ENCODE peak calls at places on chromosomes 7 and 10, in eight cellular contexts. One of them, this sample, is unnamed.
A peak's percentile ranks its signal among the peaks of the same experiment; 100 is the strongest.

GRCh38 chr10:60399343-60399742 is 9.7 kb upstream of the ANK3 start:
- DNase-seq in Panc1: no peak
- DNase-seq in A549: no peak
- DNase-seq in HCT116: no peak
- DNase-seq in GM23338: peak; percentile 10
- DNase-seq in K562: no peak
- DNase-seq in SK-N-SH: no peak
- DNase-seq in GM12878: no peak
- DNase-seq in this sample: no peak

GRCh38 chr10:106711313-106711906 is 453.1 kb downstream of the SORCS1 start:
- DNase-seq in Panc1: peak; percentile 17
- DNase-seq in A549: peak; percentile 48
- DNase-seq in HCT116: peak; percentile 6
- DNase-seq in GM23338: peak; percentile 82
- DNase-seq in K562: peak; percentile 74
- DNase-seq in SK-N-SH: peak; percentile 46
- DNase-seq in GM12878: no peak
- DNase-seq in this sample: peak; percentile 45

GRCh38 chr10:29841724-29842649 is 207.2 kb upstream of the SVIL start:
- DNase-seq in Panc1: no peak
- DNase-seq in A549: peak; percentile 72
- DNase-seq in HCT116: no peak
- DNase-seq in GM23338: peak; percentile 56
- DNase-seq in K562: no peak
- DNase-seq in SK-N-SH: peak; percentile 77
- DNase-seq in GM12878: no peak
- DNase-seq in this sample: no peak

GRCh38 chr10:46216836-46217748 is 69.7 kb upstream of the ANTXRL start:
- DNase-seq in Panc1: no peak
- DNase-seq in A549: no peak
- DNase-seq in HCT116: no peak
- DNase-seq in GM23338: no peak
- DNase-seq in K562: peak; percentile 85
- DNase-seq in SK-N-SH: peak; percentile 12
- DNase-seq in GM12878: no peak
- DNase-seq in this sample: peak; percentile 74

GRCh38 chr10:31197886-31198285 is 121.1 kb upstream of the ZEB1 start:
- DNase-seq in Panc1: no peak
- DNase-seq in A549: no peak
- DNase-seq in HCT116: no peak
- DNase-seq in GM23338: no peak
- DNase-seq in K562: no peak
- DNase-seq in SK-N-SH: no peak
- DNase-seq in GM12878: no peak
- DNase-seq in this sample: no peak

GRCh38 chr10:31299119-31299518 is 19.9 kb upstream of the ZEB1 start:
- DNase-seq in Panc1: no peak
- DNase-seq in A549: no peak
- DNase-seq in HCT116: no peak
- DNase-seq in GM23338: no peak
- DNase-seq in K562: no peak
- DNase-seq in SK-N-SH: no peak
- DNase-seq in GM12878: no peak
- DNase-seq in this sample: no peak

GRCh38 chr7:130957722-130958360 is 223.8 kb upstream of the KLF14 start:
- DNase-seq in Panc1: no peak
- DNase-seq in A549: no peak
- DNase-seq in HCT116: no peak
- DNase-seq in GM23338: no peak
- DNase-seq in K562: no peak
- DNase-seq in SK-N-SH: no peak
- DNase-seq in GM12878: no peak
- DNase-seq in this sample: no peak

GRCh38 chr7:102426268-102427031 is 6.9 kb upstream of the ORAI2 start:
- DNase-seq in Panc1: no peak
- DNase-seq in A549: no peak
- DNase-seq in HCT116: no peak
- DNase-seq in GM23338: no peak
- DNase-seq in K562: no peak
- DNase-seq in SK-N-SH: no peak
- DNase-seq in GM12878: peak; percentile 89
- DNase-seq in this sample: peak; percentile 86

GRCh38 chr10:6987536-6987945 is 407.5 kb upstream of the PRKCQ start:
- DNase-seq in Panc1: no peak
- DNase-seq in A549: no peak
- DNase-seq in HCT116: no peak
- DNase-seq in GM23338: no peak
- DNase-seq in K562: no peak
- DNase-seq in SK-N-SH: no peak
- DNase-seq in GM12878: no peak
- DNase-seq in this sample: no peak

GRCh38 chr7:87574630-87575029 is 26.1 kb downstream of the ABCB1 start:
- DNase-seq in Panc1: no peak
- DNase-seq in A549: no peak
- DNase-seq in HCT116: peak; percentile 27
- DNase-seq in GM23338: no peak
- DNase-seq in K562: no peak
- DNase-seq in SK-N-SH: no peak
- DNase-seq in GM12878: no peak
- DNase-seq in this sample: no peak

DNA sequence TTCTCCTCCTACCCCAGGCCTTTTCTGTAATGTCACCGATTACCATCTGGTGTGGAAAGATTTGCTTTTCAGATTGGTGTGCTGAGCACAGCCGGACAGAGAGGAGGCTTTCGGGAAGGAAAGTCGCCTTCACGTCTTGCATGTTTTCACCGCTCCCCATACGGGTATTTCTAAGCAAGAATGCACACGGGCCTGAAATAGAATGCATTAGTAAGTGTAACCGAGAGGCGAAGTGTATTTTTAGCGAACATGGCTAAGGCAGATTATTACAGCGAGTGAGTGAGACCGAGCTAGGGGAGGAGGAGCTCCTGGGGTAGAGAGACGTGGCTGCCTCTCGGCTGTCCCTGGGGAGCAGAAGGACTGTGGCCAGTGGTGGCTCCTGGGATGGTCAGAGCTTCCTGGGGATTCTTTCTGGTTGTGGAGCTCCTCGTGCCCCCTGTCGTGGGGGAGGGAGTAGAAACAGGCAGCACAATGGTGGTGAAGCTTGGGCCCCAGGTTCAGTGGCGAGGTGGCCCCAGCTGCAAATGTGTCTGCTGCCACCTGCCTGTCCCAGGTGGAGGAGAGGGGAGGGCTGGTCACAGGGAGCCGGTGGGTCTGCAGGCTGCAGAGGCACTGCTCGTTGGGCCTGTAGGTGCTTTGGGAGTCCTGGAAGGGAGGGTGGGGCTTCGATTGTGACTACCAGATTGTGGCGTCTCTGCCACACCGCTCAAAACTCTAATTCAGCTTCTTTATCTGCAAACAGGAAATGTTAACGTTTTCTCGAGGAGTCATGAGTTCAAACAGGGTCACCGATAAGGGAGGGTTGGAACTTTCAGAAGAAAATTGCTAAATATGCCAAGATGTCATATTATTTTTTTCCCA is 135.8 kb downstream of the CAMK1D start:
- DNase-seq in Panc1: no peak
- DNase-seq in A549: peak; percentile 13
- DNase-seq in HCT116: no peak
- DNase-seq in GM23338: peak; percentile 41
- DNase-seq in K562: no peak
- DNase-seq in SK-N-SH: no peak
- DNase-seq in GM12878: peak; percentile 76
- DNase-seq in this sample: no peak
- TF ChIP-seq CTCF in Panc1: no peak
- TF ChIP-seq CTCF in A549: no peak
- TF ChIP-seq CTCF in HCT116: no peak
- TF ChIP-seq CTCF in GM23338: peak; percentile 66
- TF ChIP-seq CTCF in K562: no peak
- TF ChIP-seq CTCF in SK-N-SH: no peak
- TF ChIP-seq CTCF in GM12878: peak; percentile 56
- TF ChIP-seq CTCF in this sample: no peak

DNA sequence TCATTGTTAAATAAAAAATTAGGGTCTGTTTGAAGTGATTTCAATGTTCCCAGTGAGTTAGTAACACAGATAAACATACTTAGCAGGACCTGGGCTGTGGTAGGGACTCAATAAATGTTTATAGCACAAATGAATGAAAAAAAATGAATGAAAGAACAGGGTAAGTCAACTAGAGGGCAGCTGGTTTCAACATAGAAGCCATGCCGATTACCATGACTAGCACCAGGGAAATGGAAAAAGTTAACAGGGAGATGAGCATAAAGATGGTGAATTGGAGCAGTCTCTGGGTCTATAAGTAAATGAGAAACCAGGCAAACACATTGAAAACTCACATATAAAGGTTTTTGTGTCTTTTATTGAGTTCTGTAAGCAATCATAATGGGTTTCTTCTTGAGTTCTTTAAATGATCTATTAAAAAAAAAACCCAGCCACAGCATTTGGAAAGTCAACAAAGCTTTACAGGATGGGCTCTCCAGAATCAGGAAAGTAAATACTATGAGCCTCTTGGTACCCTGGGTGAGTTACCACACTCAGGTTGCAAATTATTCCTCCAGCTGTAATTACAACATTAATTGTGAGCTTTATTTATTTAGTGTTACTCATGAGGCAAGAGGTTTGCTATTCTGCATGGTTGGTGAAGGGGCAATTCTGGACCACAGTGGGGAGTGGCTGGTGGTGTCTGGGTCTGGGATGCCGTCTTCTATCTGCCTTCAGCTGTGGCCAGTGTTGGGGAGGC is 46.1 kb upstream of the MTPN start:
- DNase-seq in Panc1: no peak
- DNase-seq in A549: no peak
- DNase-seq in HCT116: no peak
- DNase-seq in GM23338: no peak
- DNase-seq in K562: no peak
- DNase-seq in SK-N-SH: no peak
- DNase-seq in GM12878: no peak
- DNase-seq in this sample: no peak
- H3K27ac ChIP-seq in Panc1: no peak overlapping the region
- H3K27ac ChIP-seq in A549: no peak overlapping the region
- H3K27ac ChIP-seq in HCT116: no peak overlapping the region
- H3K27ac ChIP-seq in GM23338: no peak overlapping the region
- H3K27ac ChIP-seq in K562: no peak overlapping the region
- H3K27ac ChIP-seq in SK-N-SH: no peak overlapping the region
- H3K27ac ChIP-seq in GM12878: no peak overlapping the region
- H3K27ac ChIP-seq in this sample: no peak overlapping the region

DNA sequence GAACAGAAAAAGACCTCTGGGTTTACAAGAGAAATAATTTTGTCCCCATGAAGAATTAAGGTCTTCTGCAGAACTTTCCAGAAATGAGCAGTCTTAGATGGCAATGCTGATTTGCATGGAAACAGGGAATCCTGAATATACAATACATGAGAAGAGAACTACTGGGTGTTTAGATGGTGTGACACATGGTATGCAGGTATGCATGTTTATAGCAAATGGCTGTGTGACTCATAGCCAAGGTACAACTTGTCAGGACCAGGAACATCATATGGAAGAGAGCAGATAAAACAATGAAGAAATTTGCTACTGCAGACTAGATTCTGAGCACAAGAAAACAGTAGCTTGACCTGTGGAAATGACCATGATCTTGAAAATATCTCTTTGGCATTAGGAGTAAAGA is 907.8 kb downstream of the GATA3 start:
- DNase-seq in Panc1: no peak
- DNase-seq in A549: no peak
- DNase-seq in HCT116: no peak
- DNase-seq in GM23338: no peak
- DNase-seq in K562: no peak
- DNase-seq in SK-N-SH: no peak
- DNase-seq in GM12878: no peak
- DNase-seq in this sample: no peak
- TF ChIP-seq REST in Panc1: no peak
- TF ChIP-seq REST in A549: no peak
- TF ChIP-seq REST in HCT116: no peak
- TF ChIP-seq REST in GM23338: no peak
- TF ChIP-seq REST in K562: no peak
- TF ChIP-seq REST in SK-N-SH: no peak
- TF ChIP-seq REST in GM12878: no peak
- TF ChIP-seq REST in this sample: no peak

GRCh38 chr10:28139138-28139537 is 140.3 kb upstream of the ODAD2 start:
- DNase-seq in Panc1: no peak
- DNase-seq in A549: no peak
- DNase-seq in HCT116: peak; percentile 79
- DNase-seq in GM23338: no peak
- DNase-seq in K562: no peak
- DNase-seq in SK-N-SH: no peak
- DNase-seq in GM12878: no peak
- DNase-seq in this sample: no peak

GRCh38 chr10:28137907-28138880 is 139.3 kb upstream of the ODAD2 start:
- DNase-seq in Panc1: no peak
- DNase-seq in A549: no peak
- DNase-seq in HCT116: peak; percentile 81
- DNase-seq in GM23338: no peak
- DNase-seq in K562: no peak
- DNase-seq in SK-N-SH: no peak
- DNase-seq in GM12878: no peak
- DNase-seq in this sample: no peak

GRCh38 chr10:28130267-28130666 is 131.4 kb upstream of the ODAD2 start:
- DNase-seq in Panc1: no peak
- DNase-seq in A549: no peak
- DNase-seq in HCT116: no peak
- DNase-seq in GM23338: no peak
- DNase-seq in K562: no peak
- DNase-seq in SK-N-SH: no peak
- DNase-seq in GM12878: no peak
- DNase-seq in this sample: no peak

GRCh38 chr10:28135258-28135657 is 136.4 kb upstream of the ODAD2 start:
- DNase-seq in Panc1: no peak
- DNase-seq in A549: no peak
- DNase-seq in HCT116: no peak
- DNase-seq in GM23338: no peak
- DNase-seq in K562: no peak
- DNase-seq in SK-N-SH: no peak
- DNase-seq in GM12878: no peak
- DNase-seq in this sample: no peak
- TF ChIP-seq CTCF in Panc1: no peak
- TF ChIP-seq CTCF in A549: no peak
- TF ChIP-seq CTCF in HCT116: no peak
- TF ChIP-seq CTCF in GM23338: no peak
- TF ChIP-seq CTCF in K562: no peak
- TF ChIP-seq CTCF in SK-N-SH: no peak
- TF ChIP-seq CTCF in GM12878: no peak
- TF ChIP-seq CTCF in this sample: no peak

GRCh38 chr10:121751191-121751760 is 153.0 kb upstream of the FGFR2 start:
- DNase-seq in Panc1: no peak
- DNase-seq in A549: no peak
- DNase-seq in HCT116: no peak
- DNase-seq in GM23338: no peak
- DNase-seq in K562: no peak
- DNase-seq in SK-N-SH: no peak
- DNase-seq in GM12878: no peak
- DNase-seq in this sample: no peak

GRCh38 chr10:121754667-121755066 is 156.4 kb upstream of the FGFR2 start:
- DNase-seq in Panc1: no peak
- DNase-seq in A549: no peak
- DNase-seq in HCT116: no peak
- DNase-seq in GM23338: no peak
- DNase-seq in K562: no peak
- DNase-seq in SK-N-SH: no peak
- DNase-seq in GM12878: no peak
- DNase-seq in this sample: no peak

GRCh38 chr10:121753726-121754476 is 155.7 kb upstream of the FGFR2 start:
- DNase-seq in Panc1: peak; percentile 53
- DNase-seq in A549: peak; percentile 37
- DNase-seq in HCT116: peak; percentile 28
- DNase-seq in GM23338: peak; percentile 43
- DNase-seq in K562: peak; percentile 9
- DNase-seq in SK-N-SH: peak; percentile 44
- DNase-seq in GM12878: peak; percentile 46
- DNase-seq in this sample: no peak
- H3K27ac ChIP-seq in Panc1: no peak overlapping the region
- H3K27ac ChIP-seq in A549: no peak overlapping the region
- H3K27ac ChIP-seq in HCT116: no peak overlapping the region
- H3K27ac ChIP-seq in GM23338: no peak overlapping the region
- H3K27ac ChIP-seq in K562: no peak overlapping the region
- H3K27ac ChIP-seq in SK-N-SH: peak overlapping the region; percentile 29
- H3K27ac ChIP-seq in GM12878: peak overlapping the region; percentile 62
- H3K27ac ChIP-seq in this sample: no peak overlapping the region